ENCODE peak calls at places on chromosomes 3 and 15, in four cellular contexts. One of them, this sample, is unnamed.

GRCh38 chr15:60191015-60191414 is 186.9 kb downstream of the FOXB1 start:
- DNase-seq in IMR-90: no peak
- DNase-seq in endothelial cell of umbilical vein: no peak
- DNase-seq in DND-41: no peak
- DNase-seq in this sample: no peak

GRCh38 chr3:49465269-49466034 is 4.6 kb upstream of the DAG1 start:
- DNase-seq in DND-41: no peak
- DNase-seq in IMR-90: no peak
- DNase-seq in endothelial cell of umbilical vein: no peak
- DNase-seq in this sample: no peak

GRCh38 chr15:35134269-35134668 is 49.2 kb upstream of the NANOGP8 start:
- DNase-seq in endothelial cell of umbilical vein: no peak
- DNase-seq in DND-41: no peak
- DNase-seq in IMR-90: no peak
- DNase-seq in this sample: no peak

GRCh38 chr3:46479696-46480095 is 15.0 kb upstream of the LTF start:
- DNase-seq in IMR-90: peak
- DNase-seq in endothelial cell of umbilical vein: no peak
- DNase-seq in DND-41: no peak
- DNase-seq in this sample: no peak

GRCh38 chr3:169931747-169932520 is 20.6 kb downstream of the SAMD7 start:
- DNase-seq in endothelial cell of umbilical vein: no peak
- DNase-seq in DND-41: no peak
- DNase-seq in IMR-90: no peak
- DNase-seq in this sample: no peak

GRCh38 chr3:24296441-24297205 is 198.0 kb downstream of the THRB start:
- DNase-seq in IMR-90: peak
- DNase-seq in endothelial cell of umbilical vein: no peak
- DNase-seq in DND-41: no peak
- DNase-seq in this sample: no peak

GRCh38 chr15:90683371-90683770 is 33.8 kb upstream of the BLM start:
- DNase-seq in DND-41: no peak
- DNase-seq in IMR-90: no peak
- DNase-seq in endothelial cell of umbilical vein: no peak
- DNase-seq in this sample: no peak

GRCh38 chr3:116388867-116389385 is 56.4 kb downstream of the LSAMP start:
- DNase-seq in DND-41: no peak
- DNase-seq in IMR-90: no peak
- DNase-seq in endothelial cell of umbilical vein: no peak
- DNase-seq in this sample: no peak

GRCh38 chr3:109098245-109098644 is 19.7 kb downstream of the MORC1 start:
- DNase-seq in DND-41: no peak
- DNase-seq in IMR-90: no peak
- DNase-seq in endothelial cell of umbilical vein: no peak
- DNase-seq in this sample: peak

GRCh38 chr3:122257951-122258350 is 67.1 kb upstream of the CSTA start:
- DNase-seq in IMR-90: no peak
- DNase-seq in DND-41: no peak
- DNase-seq in endothelial cell of umbilical vein: no peak
- DNase-seq in this sample: no peak

GRCh38 chr3:140994316-140994715 is 52.7 kb downstream of the SLC25A36 start:
- DNase-seq in IMR-90: no peak
- DNase-seq in DND-41: no peak
- DNase-seq in endothelial cell of umbilical vein: no peak
- DNase-seq in this sample: no peak

GRCh38 chr3:185653949-185654757 is 68.1 kb downstream of the SENP2 start:
- DNase-seq in endothelial cell of umbilical vein: no peak
- DNase-seq in IMR-90: no peak
- DNase-seq in DND-41: no peak
- DNase-seq in this sample: no peak

GRCh38 chr15:72284781-72285180 is 12.4 kb upstream of the PARP6 start:
- DNase-seq in DND-41: no peak
- DNase-seq in endothelial cell of umbilical vein: no peak
- DNase-seq in IMR-90: peak
- DNase-seq in this sample: no peak

GRCh38 chr3:34683851-34684250 is 885.4 kb downstream of the PDCD6IP start:
- DNase-seq in endothelial cell of umbilical vein: peak
- DNase-seq in IMR-90: peak
- DNase-seq in DND-41: peak
- DNase-seq in this sample: peak

GRCh38 chr3:151318313-151318712 is 1.7 kb upstream of the GPR87 start:
- DNase-seq in endothelial cell of umbilical vein: no peak
- DNase-seq in IMR-90: peak
- DNase-seq in DND-41: no peak
- DNase-seq in this sample: no peak

GRCh38 chr3:126522363-126522788 is 1.6 kb upstream of the CHST13 start:
- DNase-seq in IMR-90: peak
- DNase-seq in DND-41: peak
- DNase-seq in endothelial cell of umbilical vein: peak
- DNase-seq in this sample: peak

GRCh38 chr15:34725565-34725964 is 29.2 kb downstream of the GJD2 start:
- DNase-seq in endothelial cell of umbilical vein: no peak
- DNase-seq in DND-41: no peak
- DNase-seq in IMR-90: peak
- DNase-seq in this sample: no peak

GRCh38 chr3:138370321-138370720 is 21.9 kb downstream of the MRAS start:
- DNase-seq in IMR-90: no peak
- DNase-seq in DND-41: no peak
- DNase-seq in endothelial cell of umbilical vein: no peak
- DNase-seq in this sample: no peak

GRCh38 chr3:99232696-99233095 is 331.2 kb upstream of the DCBLD2 start:
- DNase-seq in endothelial cell of umbilical vein: no peak
- DNase-seq in DND-41: no peak
- DNase-seq in IMR-90: peak
- DNase-seq in this sample: no peak

GRCh38 chr15:68376447-68377060 is 55.4 kb downstream of the ITGA11 start:
- DNase-seq in DND-41: no peak
- DNase-seq in IMR-90: no peak
- DNase-seq in endothelial cell of umbilical vein: no peak
- DNase-seq in this sample: no peak

GRCh38 chr15:67100808-67101581 is 35.6 kb downstream of the SMAD3 start:
- DNase-seq in endothelial cell of umbilical vein: no peak
- DNase-seq in DND-41: no peak
- DNase-seq in IMR-90: no peak
- DNase-seq in this sample: no peak

GRCh38 chr3:194340757-194341400 is 10.2 kb downstream of the CPN2 start:
- DNase-seq in IMR-90: no peak
- DNase-seq in DND-41: no peak
- DNase-seq in endothelial cell of umbilical vein: no peak
- DNase-seq in this sample: no peak

GRCh38 chr15:44530653-44531052 is 6.3 kb upstream of the EIF3J start:
- DNase-seq in endothelial cell of umbilical vein: no peak
- DNase-seq in IMR-90: peak
- DNase-seq in DND-41: no peak
- DNase-seq in this sample: no peak

GRCh38 chr3:127090218-127091160 is 102.4 kb upstream of the PRR23E start:
- DNase-seq in endothelial cell of umbilical vein: no peak
- DNase-seq in DND-41: no peak
- DNase-seq in IMR-90: no peak
- DNase-seq in this sample: no peak

GRCh38 chr15:84586641-84587160 is 14.1 kb upstream of the ZSCAN2 start:
- DNase-seq in endothelial cell of umbilical vein: no peak
- DNase-seq in IMR-90: peak
- DNase-seq in DND-41: no peak
- DNase-seq in this sample: no peak

DNA sequence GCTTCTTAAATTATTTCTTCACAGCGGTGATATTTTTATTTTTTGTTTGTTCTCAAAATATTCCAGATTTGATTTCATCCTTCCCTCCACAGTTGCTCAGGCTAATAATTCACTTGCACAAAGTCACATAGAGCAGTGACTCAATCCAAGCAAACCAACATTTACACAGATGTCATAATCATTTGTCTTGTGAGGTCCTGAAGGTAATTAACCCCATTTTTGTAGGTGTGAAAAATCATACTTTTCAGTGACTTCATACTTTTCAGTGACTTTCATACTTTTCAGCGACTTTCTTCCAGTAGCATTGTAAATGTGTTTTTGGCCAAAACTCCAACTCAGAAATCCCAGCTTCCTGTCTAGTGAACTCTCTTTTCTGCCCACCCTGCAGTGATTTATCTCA is 32.1 kb downstream of the CD200 start:
- DNase-seq in endothelial cell of umbilical vein: peak
- DNase-seq in IMR-90: no peak
- DNase-seq in DND-41: no peak
- DNase-seq in this sample: no peak
- H2AFZ ChIP-seq in endothelial cell of umbilical vein: no peak
- H2AFZ ChIP-seq in IMR-90: no peak
- H2AFZ ChIP-seq in DND-41: no peak
- H2AFZ ChIP-seq in this sample: no peak

GRCh38 chr15:25795061-25795460 is 68.1 kb downstream of the ATP10A start:
- DNase-seq in DND-41: no peak
- DNase-seq in endothelial cell of umbilical vein: no peak
- DNase-seq in IMR-90: no peak
- DNase-seq in this sample: no peak

GRCh38 chr15:25795712-25796111 is 67.4 kb downstream of the ATP10A start:
- DNase-seq in endothelial cell of umbilical vein: no peak
- DNase-seq in DND-41: no peak
- DNase-seq in IMR-90: no peak
- DNase-seq in this sample: no peak

GRCh38 chr15:25792128-25792527 is 71.0 kb downstream of the ATP10A start:
- DNase-seq in IMR-90: no peak
- DNase-seq in endothelial cell of umbilical vein: no peak
- DNase-seq in DND-41: no peak
- DNase-seq in this sample: no peak

GRCh38 chr15:25796395-25796794 is 66.7 kb downstream of the ATP10A start:
- DNase-seq in DND-41: no peak
- DNase-seq in endothelial cell of umbilical vein: no peak
- DNase-seq in IMR-90: no peak
- DNase-seq in this sample: no peak

GRCh38 chr15:25793354-25794050 is 69.6 kb downstream of the ATP10A start:
- DNase-seq in IMR-90: no peak
- DNase-seq in endothelial cell of umbilical vein: no peak
- DNase-seq in DND-41: no peak
- DNase-seq in this sample: no peak
- H2AFZ ChIP-seq in IMR-90: no peak
- H2AFZ ChIP-seq in endothelial cell of umbilical vein: no peak
- H2AFZ ChIP-seq in DND-41: no peak
- H2AFZ ChIP-seq in this sample: no peak

GRCh38 chr3:182725372-182726251 is 67.7 kb upstream of the ATP11B start:
- DNase-seq in endothelial cell of umbilical vein: no peak
- DNase-seq in DND-41: no peak
- DNase-seq in IMR-90: no peak
- DNase-seq in this sample: peak
- H2AFZ ChIP-seq in endothelial cell of umbilical vein: peak
- H2AFZ ChIP-seq in DND-41: no peak
- H2AFZ ChIP-seq in IMR-90: no peak
- H2AFZ ChIP-seq in this sample: peak

GRCh38 chr15:91694829-91695205 is 158.7 kb upstream of the SLCO3A1 start:
- DNase-seq in DND-41: no peak
- DNase-seq in IMR-90: peak
- DNase-seq in endothelial cell of umbilical vein: no peak
- DNase-seq in this sample: peak
- H2AFZ ChIP-seq in DND-41: no peak
- H2AFZ ChIP-seq in IMR-90: no peak
- H2AFZ ChIP-seq in endothelial cell of umbilical vein: no peak
- H2AFZ ChIP-seq in this sample: peak

DNA sequence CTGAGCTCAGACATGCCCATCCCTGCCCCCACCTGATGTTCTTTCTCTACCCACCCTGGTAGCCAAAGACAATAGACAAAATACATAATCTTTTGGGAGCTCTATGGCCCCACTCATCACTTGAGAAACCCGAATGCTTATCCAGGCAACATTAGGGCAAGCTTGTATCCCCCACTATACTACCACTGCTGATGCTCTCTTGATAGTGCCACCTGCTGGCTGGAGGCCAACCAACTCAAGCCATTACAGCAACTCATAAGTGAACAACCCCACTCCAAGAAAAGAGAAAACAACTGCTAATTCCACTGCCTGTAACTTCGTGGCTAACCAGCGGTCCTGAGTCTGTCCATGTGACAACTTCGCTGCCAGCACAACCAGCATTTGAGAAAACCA is 342.5 kb upstream of the TGFBR2 start:
- DNase-seq in IMR-90: no peak
- DNase-seq in DND-41: peak
- DNase-seq in endothelial cell of umbilical vein: no peak
- DNase-seq in this sample: no peak
- H2AFZ ChIP-seq in IMR-90: no peak
- H2AFZ ChIP-seq in DND-41: no peak
- H2AFZ ChIP-seq in endothelial cell of umbilical vein: no peak
- H2AFZ ChIP-seq in this sample: no peak

GRCh38 chr3:43774799-43775198 is 84.1 kb downstream of the ABHD5 start:
- DNase-seq in IMR-90: no peak
- DNase-seq in DND-41: no peak
- DNase-seq in endothelial cell of umbilical vein: no peak
- DNase-seq in this sample: no peak

GRCh38 chr3:43769471-43770425 is 79.0 kb downstream of the ABHD5 start:
- DNase-seq in IMR-90: peak
- DNase-seq in endothelial cell of umbilical vein: peak
- DNase-seq in DND-41: peak
- DNase-seq in this sample: peak

GRCh38 chr3:43770426-43771103 is 79.8 kb downstream of the ABHD5 start:
- DNase-seq in IMR-90: no peak
- DNase-seq in DND-41: peak
- DNase-seq in endothelial cell of umbilical vein: peak
- DNase-seq in this sample: peak

GRCh38 chr3:43776101-43776500 is 85.4 kb downstream of the ABHD5 start:
- DNase-seq in IMR-90: no peak
- DNase-seq in DND-41: no peak
- DNase-seq in endothelial cell of umbilical vein: no peak
- DNase-seq in this sample: no peak

GRCh38 chr3:43773273-43774104 is 82.8 kb downstream of the ABHD5 start:
- DNase-seq in endothelial cell of umbilical vein: no peak
- DNase-seq in IMR-90: peak
- DNase-seq in DND-41: no peak
- DNase-seq in this sample: no peak
- H2AFZ ChIP-seq in endothelial cell of umbilical vein: no peak
- H2AFZ ChIP-seq in IMR-90: peak
- H2AFZ ChIP-seq in DND-41: no peak
- H2AFZ ChIP-seq in this sample: no peak

DNA sequence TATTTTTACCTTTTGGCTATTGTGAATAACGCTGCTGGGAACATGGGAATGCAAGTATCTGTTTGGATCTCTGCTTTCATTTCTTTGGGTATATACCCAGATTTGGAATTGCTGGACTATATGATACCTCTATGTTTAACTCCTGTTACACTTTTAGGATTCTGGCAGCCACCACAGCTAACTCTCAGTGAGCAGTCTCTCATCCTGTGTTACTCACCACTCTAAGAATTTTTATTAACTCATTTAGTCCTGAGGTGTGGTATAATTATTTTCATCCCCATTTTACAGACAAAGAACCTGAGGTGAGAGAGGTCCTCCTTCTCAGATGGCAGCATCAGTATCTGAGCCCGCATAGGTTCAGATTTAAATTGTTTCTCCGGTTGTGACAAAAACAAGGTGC is 1.1 kb downstream of the SPATA12 start:
- DNase-seq in IMR-90: no peak
- DNase-seq in endothelial cell of umbilical vein: no peak
- DNase-seq in DND-41: no peak
- DNase-seq in this sample: no peak
- H2AFZ ChIP-seq in IMR-90: no peak
- H2AFZ ChIP-seq in endothelial cell of umbilical vein: peak
- H2AFZ ChIP-seq in DND-41: no peak
- H2AFZ ChIP-seq in this sample: no peak

GRCh38 chr3:156642750-156643728 is 31.4 kb upstream of the TIPARP start:
- DNase-seq in IMR-90: no peak
- DNase-seq in endothelial cell of umbilical vein: no peak
- DNase-seq in DND-41: no peak
- DNase-seq in this sample: no peak
- H2AFZ ChIP-seq in IMR-90: peak
- H2AFZ ChIP-seq in endothelial cell of umbilical vein: no peak
- H2AFZ ChIP-seq in DND-41: no peak
- H2AFZ ChIP-seq in this sample: no peak

This sample was measured in hepatocyte.